ENCODE peak calls at places on chromosome 17, in five cellular contexts. I, P, E, S and G are unnamed samples.

GRCh38 chr17:42566215-42566872 is 556 bp upstream of the MLX start:
- DNase-seq in I (no peak), P (no peak), E (no peak), S (no peak), G (no peak)

GRCh38 chr17:38559880-38560230 is 45.9 kb downstream of the SRCIN1 start:
- DNase-seq in I (no peak), P (no peak), E (peak), S (no peak), G (no peak)

GRCh38 chr17:1727876-1728630 is 3.5 kb downstream of the WDR81 start:
- DNase-seq in I (no peak), P (no peak), E (no peak), S (no peak), G (no peak)

GRCh38 chr17:76152580-76152979 is 11.5 kb upstream of the FOXJ1 start:
- DNase-seq in I (no peak), P (no peak), E (no peak), S (no peak), G (no peak)

GRCh38 chr17:76236603-76237002 is 3.7 kb downstream of the RNF157 start:
- DNase-seq in I (no peak), P (no peak), E (no peak), S (no peak), G (no peak)

GRCh38 chr17:2547176-2547575 is 35.5 kb upstream of the METTL16 start:
- DNase-seq in I (no peak), P (peak), E (peak), S (peak), G (no peak)

GRCh38 chr17:2087597-2088211 is 32.8 kb downstream of the HIC1 start:
- DNase-seq in I (no peak), P (no peak), E (peak), S (no peak), G (peak)

GRCh38 chr17:2724783-2725164 is 13.2 kb upstream of the CLUH start:
- DNase-seq in I (no peak), P (no peak), E (peak), S (peak), G (peak)

GRCh38 chr17:31820691-31821435 is 38.2 kb downstream of the COPRS start:
- DNase-seq in I (no peak), P (no peak), E (no peak), S (peak), G (no peak)

GRCh38 chr17:2701161-2701995 is 10.2 kb downstream of the CLUH start:
- DNase-seq in I (no peak), P (no peak), E (no peak), S (no peak), G (no peak)

GRCh38 chr17:83058478-83059167 is 20.8 kb upstream of the METRNL start:
- DNase-seq in I (no peak), P (no peak), E (no peak), S (no peak), G (peak)

GRCh38 chr17:42072323-42073187 is 22.2 kb upstream of the C17orf113 start:
- DNase-seq in I (no peak), P (no peak), E (no peak), S (no peak), G (no peak)

GRCh38 chr17:44043326-44043725 is 23.1 kb downstream of the LSM12 start:
- DNase-seq in I (no peak), P (no peak), E (peak), S (no peak), G (no peak)

GRCh38 chr17:82873521-82873920 is 33.7 kb upstream of the ZNF750 start:
- DNase-seq in I (no peak), P (no peak), E (no peak), S (no peak), G (no peak)

GRCh38 chr17:17055286-17056166 is 13.3 kb downstream of the MPRIP start:
- DNase-seq in I (no peak), P (no peak), E (no peak), S (peak), G (no peak)

GRCh38 chr17:34252138-34252889 is 2.8 kb upstream of the CCL2 start:
- DNase-seq in I (no peak), P (no peak), E (peak), S (peak), G (no peak)

GRCh38 chr17:77501101-77501566 is 360.4 kb downstream of the SEC14L1 start:
- DNase-seq in I (no peak), P (no peak), E (peak), S (no peak), G (peak)

GRCh38 chr17:57689254-57689653 is 55.8 kb downstream of the CCDC182 start:
- DNase-seq in I (no peak), P (no peak), E (no peak), S (no peak), G (no peak)

GRCh38 chr17:19757536-19758180 is 9.6 kb upstream of the ALDH3A1 start:
- DNase-seq in I (no peak), P (no peak), E (no peak), S (no peak), G (no peak)

GRCh38 chr17:42674755-42675347 is 1.9 kb downstream of the PLEKHH3 start:
- DNase-seq in I (no peak), P (no peak), E (no peak), S (no peak), G (no peak)

GRCh38 chr17:8275421-8276290 is 12.8 kb upstream of the RANGRF start:
- DNase-seq in I (no peak), P (no peak), E (no peak), S (no peak), G (no peak)

GRCh38 chr17:27356091-27356705 is 62.3 kb downstream of the WSB1 start:
- DNase-seq in I (no peak), P (no peak), E (no peak), S (no peak), G (no peak)

GRCh38 chr17:38693700-38694329 is 11.3 kb upstream of the MLLT6 start:
- DNase-seq in I (no peak), P (no peak), E (peak), S (peak), G (no peak)

GRCh38 chr17:65677932-65678331 is 116.5 kb upstream of the AXIN2 start:
- DNase-seq in I (no peak), P (peak), E (no peak), S (peak), G (no peak)

GRCh38 chr17:16488572-16488997 is 3.4 kb downstream of the LRRC75A start:
- DNase-seq in I (no peak), P (no peak), E (no peak), S (no peak), G (no peak)

GRCh38 chr17:58487589-58488427 is at the start of gene HSF5:
- DNase-seq in I (peak), P (no peak), E (peak), S (no peak), G (peak)

GRCh38 chr17:42809250-42809649 is 10.6 kb downstream of the CNTD1 start:
- DNase-seq in I (no peak), P (peak), E (peak), S (peak), G (no peak)

GRCh38 chr17:7207120-7208001 is 12.3 kb downstream of the DLG4 start:
- DNase-seq in I (no peak), P (no peak), E (peak), S (no peak), G (no peak)

GRCh38 chr17:36608794-36609497 is 7.6 kb downstream of the MRM1 start:
- DNase-seq in I (no peak), P (no peak), E (peak), S (peak), G (no peak)

GRCh38 chr17:62687997-62688396 is 60.5 kb downstream of the MRC2 start:
- DNase-seq in I (no peak), P (no peak), E (no peak), S (no peak), G (no peak)

GRCh38 chr17:28725166-28725659 is 820 bp downstream of the TLCD1 start:
- DNase-seq in I (no peak), P (no peak), E (peak), S (peak), G (peak)

GRCh38 chr17:977163-977562 is 2.4 kb downstream of the NXN start:
- DNase-seq in I (no peak), P (no peak), E (no peak), S (peak), G (no peak)

GRCh38 chr17:78192616-78193015 is 5.5 kb downstream of the AFMID start:
- DNase-seq in I (no peak), P (no peak), E (no peak), S (no peak), G (no peak)

GRCh38 chr17:56536766-56537165 is 56.7 kb upstream of the NOG start:
- DNase-seq in I (no peak), P (no peak), E (no peak), S (no peak), G (no peak)

GRCh38 chr17:49528966-49529365 is 33.9 kb downstream of the NGFR start:
- DNase-seq in I (no peak), P (no peak), E (no peak), S (no peak), G (no peak)

GRCh38 chr17:45293413-45294211 is 23.2 kb downstream of the MAP3K14 start:
- DNase-seq in I (no peak), P (peak), E (peak), S (peak), G (no peak)

GRCh38 chr17:29093090-29093871 is 50.3 kb downstream of the PIPOX start:
- DNase-seq in I (no peak), P (no peak), E (no peak), S (no peak), G (no peak)